ENCODE peak calls at places on chromosomes 12 and 14, in six cellular contexts. One of them, this sample, is unnamed.

GRCh38 chr12:19150273-19150895 is 20.9 kb downstream of the PLEKHA5 start:
- DNase-seq in EL: peak
- DNase-seq in Karpas-422: no peak
- DNase-seq in NCI-H1092 treated with DMSO at 0.1 percent for 48 hours: no peak
- DNase-seq in PC-9: no peak
- DNase-seq in cardiac fibroblast: no peak
- DNase-seq in this sample: no peak

GRCh38 chr12:116136340-116136739 is 141.2 kb downstream of the MED13L start:
- DNase-seq in EL: peak
- DNase-seq in Karpas-422: no peak
- DNase-seq in NCI-H1092 treated with DMSO at 0.1 percent for 48 hours: no peak
- DNase-seq in PC-9: no peak
- DNase-seq in cardiac fibroblast: peak
- DNase-seq in this sample: no peak

GRCh38 chr12:6465467-6466183 is 4.9 kb downstream of the VAMP1 start:
- DNase-seq in EL: peak
- DNase-seq in Karpas-422: peak
- DNase-seq in NCI-H1092 treated with DMSO at 0.1 percent for 48 hours: peak
- DNase-seq in PC-9: peak
- DNase-seq in cardiac fibroblast: peak
- DNase-seq in this sample: peak

GRCh38 chr14:105011312-105011990 is 9.4 kb downstream of the CDCA4 start:
- DNase-seq in EL: no peak
- DNase-seq in Karpas-422: no peak
- DNase-seq in NCI-H1092 treated with DMSO at 0.1 percent for 48 hours: no peak
- DNase-seq in PC-9: no peak
- DNase-seq in cardiac fibroblast: no peak
- DNase-seq in this sample: no peak

GRCh38 chr14:72686832-72687231 is 207.1 kb downstream of the DPF3 start:
- DNase-seq in EL: no peak
- DNase-seq in Karpas-422: no peak
- DNase-seq in NCI-H1092 treated with DMSO at 0.1 percent for 48 hours: no peak
- DNase-seq in PC-9: no peak
- DNase-seq in cardiac fibroblast: no peak
- DNase-seq in this sample: no peak

GRCh38 chr12:131869871-131870418 is 24.5 kb upstream of the ULK1 start:
- DNase-seq in EL: peak
- DNase-seq in Karpas-422: no peak
- DNase-seq in NCI-H1092 treated with DMSO at 0.1 percent for 48 hours: no peak
- DNase-seq in PC-9: peak
- DNase-seq in cardiac fibroblast: peak
- DNase-seq in this sample: peak

GRCh38 chr14:95776798-95777615 is 63.1 kb upstream of the TCL1A start:
- DNase-seq in EL: no peak
- DNase-seq in Karpas-422: no peak
- DNase-seq in NCI-H1092 treated with DMSO at 0.1 percent for 48 hours: no peak
- DNase-seq in PC-9: no peak
- DNase-seq in cardiac fibroblast: no peak
- DNase-seq in this sample: peak

GRCh38 chr14:29810657-29811056 is 117.0 kb downstream of the PRKD1 start:
- DNase-seq in EL: peak
- DNase-seq in Karpas-422: no peak
- DNase-seq in NCI-H1092 treated with DMSO at 0.1 percent for 48 hours: peak
- DNase-seq in PC-9: no peak
- DNase-seq in cardiac fibroblast: no peak
- DNase-seq in this sample: peak

GRCh38 chr14:96146131-96146771 is 58.4 kb upstream of the BDKRB2 start:
- DNase-seq in EL: peak
- DNase-seq in Karpas-422: no peak
- DNase-seq in NCI-H1092 treated with DMSO at 0.1 percent for 48 hours: no peak
- DNase-seq in PC-9: no peak
- DNase-seq in cardiac fibroblast: peak
- DNase-seq in this sample: peak

GRCh38 chr12:27866382-27867101 is 86.5 kb upstream of the MANSC4 start:
- DNase-seq in EL: peak
- DNase-seq in Karpas-422: no peak
- DNase-seq in NCI-H1092 treated with DMSO at 0.1 percent for 48 hours: no peak
- DNase-seq in PC-9: no peak
- DNase-seq in cardiac fibroblast: peak
- DNase-seq in this sample: no peak

GRCh38 chr14:53295985-53296582 is 143.0 kb upstream of the DDHD1 start:
- DNase-seq in EL: peak
- DNase-seq in Karpas-422: peak
- DNase-seq in NCI-H1092 treated with DMSO at 0.1 percent for 48 hours: peak
- DNase-seq in PC-9: no peak
- DNase-seq in cardiac fibroblast: peak
- DNase-seq in this sample: peak

GRCh38 chr12:64633940-64634337 is 23.6 kb downstream of the RASSF3 start:
- DNase-seq in EL: peak
- DNase-seq in Karpas-422: no peak
- DNase-seq in NCI-H1092 treated with DMSO at 0.1 percent for 48 hours: no peak
- DNase-seq in PC-9: peak
- DNase-seq in cardiac fibroblast: peak
- DNase-seq in this sample: no peak

GRCh38 chr14:57389646-57390036 is 745 bp upstream of the NAA30 start:
- DNase-seq in EL: no peak
- DNase-seq in Karpas-422: no peak
- DNase-seq in NCI-H1092 treated with DMSO at 0.1 percent for 48 hours: no peak
- DNase-seq in PC-9: no peak
- DNase-seq in cardiac fibroblast: no peak
- DNase-seq in this sample: peak

GRCh38 chr14:52767058-52767833 is 24.2 kb downstream of the GNPNAT1 start:
- DNase-seq in EL: no peak
- DNase-seq in Karpas-422: no peak
- DNase-seq in NCI-H1092 treated with DMSO at 0.1 percent for 48 hours: no peak
- DNase-seq in PC-9: no peak
- DNase-seq in cardiac fibroblast: no peak
- DNase-seq in this sample: no peak

GRCh38 chr12:48183876-48184548 is 568 bp downstream of the CCDC184 start:
- DNase-seq in EL: no peak
- DNase-seq in Karpas-422: no peak
- DNase-seq in NCI-H1092 treated with DMSO at 0.1 percent for 48 hours: no peak
- DNase-seq in PC-9: no peak
- DNase-seq in cardiac fibroblast: no peak
- DNase-seq in this sample: no peak

GRCh38 chr14:98198385-98198784 is 1073.6 kb downstream of the BCL11B start:
- DNase-seq in EL: no peak
- DNase-seq in Karpas-422: no peak
- DNase-seq in NCI-H1092 treated with DMSO at 0.1 percent for 48 hours: no peak
- DNase-seq in PC-9: no peak
- DNase-seq in cardiac fibroblast: no peak
- DNase-seq in this sample: no peak

GRCh38 chr14:95527392-95528002 is 7.4 kb upstream of the GLRX5 start:
- DNase-seq in EL: peak
- DNase-seq in Karpas-422: peak
- DNase-seq in NCI-H1092 treated with DMSO at 0.1 percent for 48 hours: peak
- DNase-seq in PC-9: no peak
- DNase-seq in cardiac fibroblast: peak
- DNase-seq in this sample: peak

GRCh38 chr14:64463873-64464272 is 1.4 kb upstream of the AKAP5 start:
- DNase-seq in EL: no peak
- DNase-seq in Karpas-422: no peak
- DNase-seq in NCI-H1092 treated with DMSO at 0.1 percent for 48 hours: no peak
- DNase-seq in PC-9: no peak
- DNase-seq in cardiac fibroblast: no peak
- DNase-seq in this sample: no peak

GRCh38 chr14:36585100-36585499 is 2.7 kb upstream of the NKX2-8 start:
- DNase-seq in EL: no peak
- DNase-seq in Karpas-422: no peak
- DNase-seq in NCI-H1092 treated with DMSO at 0.1 percent for 48 hours: peak
- DNase-seq in PC-9: no peak
- DNase-seq in cardiac fibroblast: no peak
- DNase-seq in this sample: peak

This sample was measured in NCI-H345.